ENCODE peak calls at places on chromosomes 6 and 20, in seven cellular contexts. B, E, O, V, N, A and G are unnamed samples.

GRCh38 chr6:98657764-98658163 is 176.6 kb upstream of the POU3F2 start:
- DNase-seq in B (peak; percentile 32), E (peak; percentile 58), O (peak; percentile 21), V (peak; percentile 42), N (peak; percentile 49), A (peak; percentile 52), G (peak; percentile 57)

GRCh38 chr6:63214816-63215215 is 3.5 kb downstream of the FKBP1C start:
- DNase-seq in B (no peak), E (no peak), O (no peak), V (no peak), N (no peak), A (no peak), G (no peak)

GRCh38 chr20:23753589-23753988 is 2.9 kb upstream of the CST1 start:
- DNase-seq in B (no peak), E (no peak), O (no peak), V (no peak), N (no peak), A (no peak), G (no peak)

GRCh38 chr6:150079604-150080003 is 10.7 kb upstream of the ULBP3 start:
- DNase-seq in B (no peak), E (no peak), O (peak; percentile 24), V (peak; percentile 34), N (peak; percentile 82), A (no peak), G (peak; percentile 85)

GRCh38 chr20:31560094-31560899 is 44.8 kb upstream of the ID1 start:
- DNase-seq in B (peak; percentile 76), E (peak; percentile 95), O (peak; percentile 75), V (peak; percentile 66), N (peak; percentile 89), A (peak; percentile 82), G (peak; percentile 84)

GRCh38 chr6:95530176-95530799 is 47.0 kb upstream of the MANEA start:
- DNase-seq in B (no peak), E (no peak), O (no peak), V (no peak), N (peak; percentile 50), A (no peak), G (no peak)

GRCh38 chr20:41078329-41078728 is 49.7 kb downstream of the TOP1 start:
- DNase-seq in B (peak; percentile 27), E (peak; percentile 67), O (peak; percentile 70), V (peak; percentile 44), N (peak; percentile 81), A (peak; percentile 60), G (no peak)

GRCh38 chr6:169409742-169410312 is 156.2 kb upstream of the THBS2 start:
- DNase-seq in B (peak; percentile 18), E (no peak), O (no peak), V (no peak), N (no peak), A (no peak), G (no peak)

GRCh38 chr6:7672066-7673062 is 53.5 kb upstream of the BMP6 start:
- DNase-seq in B (peak; percentile 11), E (peak; percentile 81), O (no peak), V (no peak), N (no peak), A (no peak), G (no peak)

GRCh38 chr20:57498425-57499400 is 26.2 kb downstream of the CTCFL start:
- DNase-seq in B (no peak), E (peak; percentile 50), O (peak; percentile 70), V (no peak), N (peak; percentile 79), A (peak; percentile 88), G (peak; percentile 45)

GRCh38 chr6:6405997-6406699 is 85.7 kb upstream of the F13A1 start:
- DNase-seq in B (no peak), E (no peak), O (no peak), V (no peak), N (no peak), A (peak; percentile 50), G (no peak)

GRCh38 chr6:89582669-89583325 is 55.8 kb downstream of the LYRM2 start:
- DNase-seq in B (no peak), E (no peak), O (no peak), V (no peak), N (peak; percentile 46), A (no peak), G (no peak)

GRCh38 chr6:151063339-151063738 is 176.4 kb upstream of the AKAP12 start:
- DNase-seq in B (peak; percentile 65), E (peak; percentile 75), O (no peak), V (peak; percentile 95), N (no peak), A (no peak), G (no peak)

GRCh38 chr6:66662721-66663120 is 955.7 kb upstream of the EYS start:
- DNase-seq in B (no peak), E (no peak), O (no peak), V (no peak), N (peak; percentile 1), A (no peak), G (no peak)

GRCh38 chr6:33613146-33613793 is 7.9 kb upstream of the ITPR3 start:
- DNase-seq in B (peak; percentile 92), E (peak; percentile 87), O (no peak), V (peak; percentile 85), N (no peak), A (no peak), G (no peak)

GRCh38 chr6:56514395-56514794 is 128.3 kb downstream of the DST start:
- DNase-seq in B (no peak), E (no peak), O (no peak), V (no peak), N (no peak), A (no peak), G (no peak)

GRCh38 chr20:57482796-57483195 is 42.1 kb downstream of the CTCFL start:
- DNase-seq in B (no peak), E (no peak), O (no peak), V (no peak), N (no peak), A (no peak), G (no peak)

GRCh38 chr20:58829531-58829941 is 21.2 kb downstream of the GNAS-AS1 start:
- DNase-seq in B (no peak), E (peak; percentile 37), O (no peak), V (peak; percentile 53), N (no peak), A (no peak), G (no peak)

GRCh38 chr20:13990465-13990864 is at the start of gene SEL1L2:
- DNase-seq in B (no peak), E (no peak), O (no peak), V (no peak), N (peak; percentile 90), A (no peak), G (no peak)

GRCh38 chr6:18121580-18122127 is 823 bp downstream of the NHLRC1 start:
- DNase-seq in B (no peak), E (no peak), O (peak; percentile 28), V (no peak), N (peak; percentile 61), A (peak; percentile 81), G (peak; percentile 4)

GRCh38 chr6:54481096-54481495 is 172.9 kb downstream of the TINAG start:
- DNase-seq in B (no peak), E (no peak), O (no peak), V (no peak), N (no peak), A (no peak), G (no peak)

GRCh38 chr6:78400076-78400475 is 467.3 kb upstream of the IRAK1BP1 start:
- DNase-seq in B (no peak), E (no peak), O (no peak), V (no peak), N (peak; percentile 36), A (no peak), G (no peak)

GRCh38 chr6:89829591-89830384 is at the start of gene CASP8AP2:
- DNase-seq in B (peak; percentile 99), E (peak; percentile 99), O (peak; percentile 99), V (peak; percentile 97), N (peak; percentile 100), A (peak; percentile 100), G (peak; percentile 96)

GRCh38 chr20:62670998-62671397 is 28.7 kb downstream of the SLCO4A1 start:
- DNase-seq in B (no peak), E (no peak), O (no peak), V (no peak), N (no peak), A (no peak), G (no peak)

GRCh38 chr20:3616250-3616649 is 46.9 kb downstream of the GFRA4 start:
- DNase-seq in B (peak; percentile 53), E (peak; percentile 50), O (no peak), V (peak; percentile 52), N (peak; percentile 85), A (no peak), G (no peak)

GRCh38 chr20:48298851-48299484 is 513.7 kb upstream of the SULF2 start:
- DNase-seq in B (peak; percentile 86), E (peak; percentile 92), O (no peak), V (peak; percentile 87), N (peak; percentile 88), A (no peak), G (no peak)

GRCh38 chr6:48535569-48535968 is 424.6 kb upstream of the PTCHD4 start:
- DNase-seq in B (peak; percentile 74), E (no peak), O (no peak), V (peak; percentile 94), N (peak; percentile 50), A (no peak), G (peak; percentile 11)

GRCh38 chr6:18405477-18406293 is 18.5 kb downstream of the RNF144B start:
- DNase-seq in B (peak; percentile 91), E (peak; percentile 95), O (no peak), V (peak; percentile 96), N (peak; percentile 58), A (no peak), G (no peak)

GRCh38 chr6:110389689-110390382 is 25.5 kb downstream of the DDO start:
- DNase-seq in B (no peak), E (no peak), O (peak; percentile 9), V (no peak), N (no peak), A (no peak), G (no peak)

GRCh38 chr6:96682017-96682416 is 119.1 kb downstream of the FHL5 start:
- DNase-seq in B (no peak), E (no peak), O (no peak), V (no peak), N (no peak), A (no peak), G (no peak)
- H3K4me2 ChIP-seq in B (no peak overlapping the region), E (no peak overlapping the region), O (no peak overlapping the region), V (no peak overlapping the region), N (no peak overlapping the region), A (no peak overlapping the region), G (no peak overlapping the region)

GRCh38 chr6:31140643-31141042 is 1.8 kb upstream of the PSORS1C2 start:
- DNase-seq in B (no peak), E (no peak), O (no peak), V (no peak), N (no peak), A (no peak), G (no peak)
- H3K4me3 ChIP-seq in B (no peak overlapping the region), E (no peak overlapping the region), O (no peak overlapping the region), V (no peak overlapping the region), N (no peak overlapping the region), A (no peak overlapping the region), G (no peak overlapping the region)

GRCh38 chr20:25037288-25038102 is 20.4 kb downstream of the ACSS1 start:
- DNase-seq in B (no peak), E (no peak), O (no peak), V (no peak), N (no peak), A (no peak), G (no peak)
- H3K4me1 ChIP-seq in B (peaks cover 23% of the 10 kb centered on the region), E (peaks cover 20% of the 10 kb centered on the region), O (peaks cover 31% of the 10 kb centered on the region), V (peaks cover 6% of the 10 kb centered on the region), N (no peaks in the 10 kb centered on the region), A (peaks cover 25% of the 10 kb centered on the region), G (peaks cover 41% of the 10 kb centered on the region)

DNA sequence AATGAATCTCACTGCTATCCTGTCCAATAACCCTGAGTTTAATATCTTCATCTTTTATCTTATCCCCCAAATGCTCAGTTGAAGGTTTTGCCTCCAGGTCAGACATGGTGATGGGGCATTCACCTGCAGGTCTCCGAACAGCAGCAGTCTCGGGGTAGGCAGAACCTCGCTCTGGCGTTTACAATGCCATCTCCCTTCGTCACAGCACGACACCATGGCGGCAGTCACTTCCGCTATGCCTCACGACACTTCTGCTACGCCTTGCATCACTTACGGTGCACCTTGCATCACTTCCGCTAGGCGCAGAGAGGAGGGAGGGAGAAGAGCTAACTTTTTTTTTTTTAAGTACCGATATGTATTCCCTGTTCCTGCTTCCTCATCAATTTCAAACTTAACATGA is 194.9 kb downstream of the BCAS1 start:
- DNase-seq in B (no peak), E (no peak), O (no peak), V (no peak), N (no peak), A (no peak), G (no peak)
- H3K4me2 ChIP-seq in B (no peak overlapping the region), E (no peak overlapping the region), O (peak overlapping the region; percentile 21), V (no peak overlapping the region), N (no peak overlapping the region), A (no peak overlapping the region), G (no peak overlapping the region)